ENCODE peak calls at places on chromosomes 3 and 15, in seven cellular contexts. F is adrenal gland, Q is GM13976, V is spleen, I is A549, C is endothelial cell, X is bronchial epithelial cell. R is an unnamed sample.
A peak's percentile ranks its signal among the peaks of the same experiment; 100 is the strongest.

GRCh38 chr3:143608966-143609365 is 239.3 kb downstream of the SLC9A9 start:
- DNase-seq in F (no peak), Q (no peak), I (no peak), X (peak; percentile 72), C (no peak), V (no peak), R (no peak)

GRCh38 chr15:29454506-29454905 is 184.9 kb upstream of the NSMCE3 start:
- DNase-seq in V (no peak), F (no peak), C (no peak), I (no peak), X (no peak), Q (no peak), R (no peak)

GRCh38 chr15:69524296-69524695 is 71.7 kb downstream of the RPLP1 start:
- DNase-seq in X (no peak), F (no peak), V (no peak), I (no peak), C (no peak), Q (no peak), R (no peak)

GRCh38 chr3:48473617-48473952 is 27.0 kb downstream of the ATRIP start:
- DNase-seq in Q (no peak), V (no peak), I (no peak), F (no peak), C (no peak), X (no peak), R (no peak)

GRCh38 chr15:71455107-71455506 is 339.8 kb downstream of the THSD4 start:
- DNase-seq in I (no peak), F (no peak), C (no peak), V (no peak), Q (no peak), X (peak; percentile 64), R (no peak)

GRCh38 chr3:45498532-45498931 is 96.0 kb upstream of the LIMD1 start:
- DNase-seq in Q (no peak), C (no peak), F (no peak), V (no peak), I (no peak), X (no peak), R (no peak)

GRCh38 chr3:140529096-140529495 is 148.8 kb upstream of the TRIM42 start:
- DNase-seq in I (peak; percentile 3), Q (no peak), F (peak; percentile 53), X (peak; percentile 96), V (no peak), C (no peak), R (peak; percentile 11)

GRCh38 chr3:96022676-96023075 is 791.7 kb upstream of the EPHA6 start:
- DNase-seq in I (no peak), C (no peak), Q (no peak), X (no peak), F (no peak), V (no peak), R (no peak)

GRCh38 chr3:156742401-156742800 is 68.0 kb downstream of the TIPARP start:
- DNase-seq in F (no peak), V (no peak), I (no peak), Q (no peak), X (no peak), C (no peak), R (no peak)

GRCh38 chr3:98172621-98173020 is 6.1 kb downstream of the OR5H15 start:
- DNase-seq in C (no peak), I (no peak), Q (no peak), F (no peak), X (no peak), V (no peak), R (no peak)

GRCh38 chr3:150497956-150498355 is 48.3 kb downstream of the SERP1 start:
- DNase-seq in C (no peak), Q (no peak), F (peak; percentile 71), I (peak; percentile 22), X (peak; percentile 56), V (no peak), R (peak; percentile 11)

GRCh38 chr3:57998366-57999283 is 9.6 kb upstream of the FLNB start:
- DNase-seq in V (no peak), Q (peak; percentile 55), F (no peak), X (peak; percentile 61), I (no peak), C (no peak), R (no peak)

GRCh38 chr15:65211157-65211982 is at the start of gene CILP:
- DNase-seq in F (no peak), V (no peak), Q (no peak), I (no peak), C (no peak), X (no peak), R (no peak)

GRCh38 chr3:53844262-53845102 is 1.7 kb downstream of the CHDH start:
- DNase-seq in Q (no peak), X (no peak), F (peak; percentile 50), V (no peak), I (no peak), C (no peak), R (no peak)

GRCh38 chr15:89226359-89227221 is 5.2 kb upstream of the RLBP1 start:
- DNase-seq in C (no peak), I (no peak), V (no peak), Q (no peak), X (no peak), F (no peak), R (no peak)

GRCh38 chr3:70531838-70532489 is 219.5 kb upstream of the MDFIC2 start:
- DNase-seq in I (no peak), V (no peak), C (no peak), F (no peak), X (no peak), Q (no peak), R (no peak)

GRCh38 chr3:189720746-189721426 is 89.7 kb downstream of the TP63 start:
- DNase-seq in F (no peak), I (no peak), V (no peak), C (no peak), X (no peak), Q (no peak), R (no peak)

GRCh38 chr15:70907784-70908471 is 15.3 kb downstream of the LRRC49 start:
- DNase-seq in C (no peak), X (no peak), Q (no peak), V (no peak), F (no peak), I (no peak), R (no peak)

DNA sequence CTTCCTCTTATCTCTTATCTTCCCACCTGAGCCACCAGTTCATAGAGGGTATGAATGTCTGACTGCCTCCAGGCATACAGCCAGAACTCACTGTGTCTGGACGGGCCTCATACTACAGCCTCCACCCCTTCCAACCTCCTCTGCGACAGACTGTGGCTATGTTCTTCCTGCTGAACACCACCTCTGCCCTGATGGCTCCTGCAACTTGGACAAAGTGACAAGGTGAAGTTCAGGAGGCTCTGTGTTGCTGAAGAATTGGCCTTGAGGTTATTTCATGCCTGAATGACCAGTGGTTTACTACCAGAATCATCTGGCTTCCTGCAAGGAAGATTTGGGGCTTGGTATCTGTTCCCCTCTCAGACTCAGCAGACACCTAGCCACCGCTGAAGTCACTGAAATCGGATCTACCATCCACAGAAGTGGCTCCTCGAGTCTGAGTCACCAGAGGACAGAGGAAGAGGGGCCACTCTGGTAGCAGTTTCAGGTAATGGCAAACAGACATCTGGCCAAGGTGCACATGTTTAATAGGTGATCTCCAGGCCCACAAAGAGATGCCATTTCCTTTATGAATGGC is 14.2 kb upstream of the ULK3 start:
- DNase-seq in X (peak; percentile 14), F (no peak), V (no peak), Q (peak; percentile 66), C (no peak), I (no peak), R (no peak)
- TF ChIP-seq CTCF in X (no peak), F (no peak), V (no peak), Q (no peak), C (no peak), I (no peak), R (no peak)

GRCh38 chr15:98853161-98853560 is 154.4 kb downstream of the PGPEP1L start:
- DNase-seq in Q (peak; percentile 64), V (peak; percentile 90), X (peak; percentile 79), C (peak; percentile 82), I (peak; percentile 84), F (peak; percentile 97), R (peak; percentile 82)
- TF ChIP-seq CTCF in Q (no peak), V (no peak), X (no peak), C (no peak), I (no peak), F (no peak), R (no peak)

DNA sequence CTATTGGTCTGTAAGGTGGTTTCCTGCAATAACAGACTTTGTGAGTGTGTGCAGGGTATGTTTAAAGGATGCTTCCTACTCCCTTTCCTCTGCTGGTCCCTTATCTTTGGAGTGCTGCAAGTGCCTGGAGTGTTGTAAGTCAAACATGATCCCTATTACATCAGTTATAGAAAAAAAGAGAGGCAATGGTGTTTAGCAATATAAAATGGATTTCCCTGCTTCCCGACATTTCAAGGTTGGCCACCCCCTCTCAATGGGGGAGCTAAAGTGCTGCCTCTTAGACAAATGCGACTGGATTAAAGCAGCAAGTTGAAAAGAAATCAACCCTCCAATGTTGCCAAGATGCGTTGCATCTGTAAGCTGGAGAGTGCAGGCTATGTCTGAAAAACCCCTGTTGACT is 203.1 kb upstream of the WNT5A start:
- DNase-seq in I (no peak), C (no peak), F (no peak), V (no peak), X (no peak), Q (no peak), R (no peak)
- TF ChIP-seq CTCF in I (no peak), C (no peak), F (no peak), V (no peak), X (no peak), Q (no peak), R (no peak)

DNA sequence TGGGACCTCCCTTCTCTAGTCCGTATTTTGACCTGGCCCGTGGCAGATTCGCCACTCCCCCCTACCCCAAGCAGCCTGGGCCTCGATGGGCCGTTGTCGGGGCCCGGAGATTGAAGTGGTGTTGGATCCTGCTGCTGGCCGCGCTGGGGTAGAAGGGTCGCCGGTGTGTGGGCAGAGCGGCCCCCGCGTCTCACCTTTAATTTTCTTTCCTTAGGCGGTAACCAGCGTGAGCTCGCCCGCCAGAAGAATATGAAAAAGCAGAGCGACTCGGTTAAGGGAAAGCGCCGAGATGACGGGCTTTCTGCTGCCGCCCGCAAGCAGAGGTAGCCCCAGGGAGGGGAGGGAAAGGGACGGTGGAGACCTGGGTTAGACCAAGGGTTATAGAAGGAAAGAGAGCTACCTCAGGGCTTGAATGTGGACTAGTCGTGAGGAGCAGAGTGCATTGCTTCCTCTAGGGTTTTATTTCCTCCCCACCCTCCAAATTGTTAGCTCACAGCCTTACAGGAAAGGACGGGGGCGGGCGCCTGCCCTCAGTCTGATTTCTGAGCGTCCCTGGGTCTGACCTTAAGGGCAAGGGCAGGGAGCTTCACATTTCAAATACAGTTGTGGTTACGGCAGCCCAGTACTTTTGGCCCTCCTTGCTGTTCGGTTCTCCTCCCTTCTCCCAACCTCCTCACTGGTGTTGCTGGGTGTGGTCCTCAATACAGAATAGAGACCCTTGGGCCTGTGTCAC is 807 bp downstream of the SERF2 start:
- DNase-seq in Q (peak; percentile 57), I (peak; percentile 26), V (peak; percentile 79), C (peak; percentile 13), F (peak; percentile 78), X (peak; percentile 38), R (no peak)
- TF ChIP-seq CTCF in Q (no peak), I (no peak), V (no peak), C (no peak), F (no peak), X (peak; percentile 30), R (peak; percentile 25)

R was measured in AG09309.